ENCODE peak calls at places on chromosomes 7 and 10, in five cellular contexts. N, H, L, B and O are unnamed samples. For H3K4me1, the result is how much of the 10 kb centered on the place peaks cover.

GRCh38 chr7:25180592-25180923 is 47.7 kb downstream of the NPVF start:
- ATAC-seq in H (no peak), L (no peak), B (peak), N (no peak), O (no peak)

GRCh38 chr10:86734209-86734988 is 22.0 kb upstream of the BMPR1A start:
- ATAC-seq in N (no peak), L (peak), B (no peak), H (no peak), O (peak)

GRCh38 chr7:150400779-150401423 is 21.8 kb downstream of the ZNF775 start:
- ATAC-seq in B (no peak), N (no peak), H (no peak), L (no peak), O (no peak)

GRCh38 chr10:113068178-113068890 is 118.3 kb downstream of the TCF7L2 start:
- ATAC-seq in B (no peak), L (no peak), N (no peak), H (peak), O (no peak)

GRCh38 chr10:21368728-21369425 is 156.6 kb downstream of the SKIDA1 start:
- ATAC-seq in H (no peak), N (no peak), B (no peak), L (no peak), O (no peak)

GRCh38 chr7:151993977-151994676 is 31.3 kb upstream of the GALNT11 start:
- ATAC-seq in N (no peak), H (no peak), L (no peak), B (no peak), O (no peak)

GRCh38 chr10:65765006-65765546 is 1160.8 kb upstream of the LRRTM3 start:
- ATAC-seq in B (no peak), L (no peak), N (no peak), H (no peak), O (no peak)

GRCh38 chr7:2460188-2460587 is 16.0 kb downstream of the GRIFIN start:
- ATAC-seq in N (no peak), B (no peak), H (no peak), L (peak), O (no peak)

GRCh38 chr7:129166745-129167144 is 21.7 kb upstream of the SMO start:
- ATAC-seq in H (no peak), B (no peak), N (no peak), L (no peak), O (no peak)

GRCh38 chr10:102150970-102151773 is 1.0 kb upstream of the NOLC1 start:
- ATAC-seq in L (no peak), N (no peak), H (no peak), B (peak), O (no peak)

GRCh38 chr10:3197354-3198003 is 24.9 kb upstream of the PITRM1 start:
- ATAC-seq in N (peak), H (peak), B (peak), L (peak), O (peak)

GRCh38 chr10:52359466-52359865 is 45.4 kb downstream of the DKK1 start:
- ATAC-seq in L (no peak), B (no peak), H (no peak), N (no peak), O (no peak)

GRCh38 chr10:131119626-131120355 is 191.7 kb downstream of the TCERG1L start:
- ATAC-seq in N (no peak), L (no peak), H (no peak), B (no peak), O (no peak)

GRCh38 chr10:77889277-77889903 is 37.2 kb downstream of the DLG5 start:
- ATAC-seq in N (peak), B (peak), L (peak), H (peak), O (no peak)

GRCh38 chr10:69861251-69862240 is 59.8 kb downstream of the COL13A1 start:
- ATAC-seq in H (peak), N (no peak), B (peak), L (no peak), O (peak)

GRCh38 chr7:19427944-19428343 is 280.9 kb downstream of the POLR1F start:
- ATAC-seq in N (no peak), H (no peak), B (no peak), L (no peak), O (no peak)

GRCh38 chr10:3865565-3865964 is 80.6 kb upstream of the KLF6 start:
- ATAC-seq in H (no peak), B (no peak), L (no peak), N (no peak), O (no peak)

GRCh38 chr7:116257156-116257555 is 46.8 kb downstream of the TES start:
- ATAC-seq in H (no peak), B (no peak), N (no peak), L (no peak), O (no peak)

GRCh38 chr7:16232273-16232672 is 189.1 kb downstream of the CRPPA start:
- ATAC-seq in H (no peak), L (no peak), N (no peak), B (no peak), O (no peak)

GRCh38 chr7:100109521-100110163 is 8.2 kb downstream of the AP4M1 start:
- ATAC-seq in N (no peak), B (peak), H (no peak), L (no peak), O (no peak)

GRCh38 chr10:22665329-22665728 is 49.0 kb downstream of the PIP4K2A start:
- ATAC-seq in H (no peak), B (no peak), N (no peak), L (no peak), O (no peak)

GRCh38 chr7:100400656-100401055 is 27.4 kb downstream of the PILRA start:
- ATAC-seq in L (no peak), H (no peak), N (no peak), B (peak), O (no peak)

GRCh38 chr10:58661336-58661735 is 148.7 kb downstream of the BICC1 start:
- ATAC-seq in B (no peak), L (no peak), H (no peak), N (no peak), O (no peak)

GRCh38 chr7:36597099-36597773 is 127.1 kb downstream of the AOAH start:
- ATAC-seq in B (no peak), H (no peak), N (no peak), L (no peak), O (no peak)

GRCh38 chr7:18068745-18069144 is 41.1 kb upstream of the PRPS1L1 start:
- ATAC-seq in L (no peak), N (no peak), H (no peak), B (no peak), O (no peak)

DNA sequence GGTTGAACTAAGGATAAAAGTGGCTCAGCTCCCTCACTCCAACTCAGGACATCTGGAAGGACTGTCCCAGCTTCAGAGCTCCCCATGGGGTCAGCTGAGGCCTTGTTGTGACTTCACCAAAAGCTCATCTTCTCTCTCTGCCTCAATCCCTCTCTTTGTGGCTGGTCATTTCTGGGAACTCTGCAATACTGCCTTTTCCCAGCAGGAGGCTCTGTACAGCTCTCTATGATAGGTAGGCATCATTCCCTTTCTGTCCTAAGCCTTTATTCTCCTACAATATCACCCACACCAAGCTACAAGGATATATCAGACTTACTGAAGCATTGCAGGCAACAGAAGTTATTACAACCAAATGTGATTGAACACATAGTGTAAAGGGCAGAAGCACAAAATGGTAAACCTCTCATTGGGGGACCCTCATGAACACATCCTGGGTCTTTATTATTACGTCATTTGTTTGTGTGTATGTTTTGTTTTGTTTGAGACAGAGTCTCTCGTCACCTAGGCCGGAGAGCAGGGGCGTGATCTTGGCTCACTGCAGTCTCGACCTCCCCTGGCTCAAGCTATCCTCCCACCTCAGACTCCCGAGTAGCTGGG is 36.7 kb upstream of the PRPS1L1 start:
- ATAC-seq in B (peak), N (no peak), L (peak), H (peak), O (no peak)
- H3K4me1 ChIP-seq in B (under half), N (under half), L (under half), H (under half), O (under half)

DNA sequence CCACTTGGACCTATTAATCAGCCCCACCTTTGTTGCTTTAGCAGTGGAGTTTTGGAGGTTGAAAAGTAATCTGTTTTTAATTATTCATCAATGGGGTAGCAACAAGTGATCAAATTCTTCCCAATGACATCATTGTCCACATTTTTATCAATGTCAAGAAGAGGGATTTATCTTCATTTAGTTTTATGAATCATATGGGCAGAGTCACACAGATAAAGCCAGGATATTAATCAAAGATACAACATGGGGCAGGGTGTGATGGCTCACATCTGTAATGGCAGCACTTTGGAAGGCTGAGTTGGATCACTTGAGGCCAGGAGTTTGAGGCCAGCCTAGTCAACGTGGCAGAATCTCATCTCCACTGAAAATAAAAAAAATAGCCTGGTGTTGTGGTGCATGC is 388.4 kb upstream of the POM121L12 start:
- ATAC-seq in L (no peak), B (no peak), H (no peak), N (no peak), O (no peak)
- H3K4me1 ChIP-seq in L (under half), B (under half), H (under half), N (under half), O (under half)

GRCh38 chr7:155456517-155456771 is 1.5 kb upstream of the EN2 start:
- ATAC-seq in L (no peak), B (no peak), H (no peak), N (no peak), O (no peak)
- H3K4me1 ChIP-seq in L (under half), B (under half), H (under half), N (under half), O (under half)

GRCh38 chr7:44634839-44635591 is 28.6 kb downstream of the OGDH start:
- ATAC-seq in L (peak), B (no peak), H (peak), N (no peak), O (no peak)

GRCh38 chr7:44632196-44632595 is 25.8 kb downstream of the OGDH start:
- ATAC-seq in H (no peak), B (no peak), N (no peak), L (no peak), O (no peak)

GRCh38 chr7:44636041-44636580 is 29.7 kb downstream of the OGDH start:
- ATAC-seq in B (no peak), L (peak), N (no peak), H (no peak), O (no peak)

GRCh38 chr7:44633254-44634186 is 27.1 kb downstream of the OGDH start:
- ATAC-seq in H (peak), B (no peak), N (no peak), L (peak), O (peak)

GRCh38 chr7:44634187-44634838 is 27.9 kb downstream of the OGDH start:
- ATAC-seq in N (no peak), L (no peak), H (no peak), B (no peak), O (no peak)
- H3K4me1 ChIP-seq in N (under half), L (half or more), H (half or more), B (under half), O (under half)

GRCh38 chr7:27154901-27155815 is 1.3 kb downstream of the HOXA7 start:
- ATAC-seq in N (no peak), B (no peak), H (no peak), L (no peak), O (no peak)
- H3K4me1 ChIP-seq in N (under half), B (under half), H (under half), L (under half), O (under half)

GRCh38 chr10:124011464-124011863 is 81.9 kb downstream of the CHST15 start:
- ATAC-seq in B (no peak), H (no peak), N (no peak), L (no peak), O (no peak)

GRCh38 chr10:124010563-124011131 is 82.8 kb downstream of the CHST15 start:
- ATAC-seq in N (no peak), B (peak), L (peak), H (peak), O (peak)

GRCh38 chr10:124009616-124010015 is 83.8 kb downstream of the CHST15 start:
- ATAC-seq in L (peak), H (no peak), N (no peak), B (peak), O (peak)

GRCh38 chr10:124008187-124008970 is 85.0 kb downstream of the CHST15 start:
- ATAC-seq in B (no peak), N (no peak), L (no peak), H (no peak), O (no peak)

DNA sequence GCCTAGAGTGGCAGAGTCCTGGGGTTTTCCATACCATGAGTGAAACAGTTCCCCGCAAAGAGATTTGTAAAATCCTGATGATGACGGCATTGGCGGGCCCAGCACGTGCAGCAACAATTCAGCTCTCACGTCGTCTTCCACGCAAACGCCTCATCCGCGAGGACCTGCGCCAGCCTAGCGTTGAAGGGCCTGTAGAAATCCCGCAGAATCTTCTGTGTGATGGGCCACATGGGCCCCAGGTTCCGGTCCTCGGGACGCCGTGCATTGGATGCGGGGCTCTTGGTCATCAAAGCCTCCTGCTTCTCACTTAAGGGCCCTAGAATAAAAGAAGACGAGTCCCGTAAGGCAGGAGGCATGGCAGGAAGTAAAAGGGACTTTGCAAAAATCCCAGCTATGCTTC is 83.4 kb downstream of the CHST15 start:
- ATAC-seq in N (no peak), B (no peak), L (no peak), H (no peak), O (peak)
- H3K4me1 ChIP-seq in N (under half), B (under half), L (under half), H (under half), O (half or more)